ENCODE peak calls at places on chromosomes 4 and X, in ten cellular contexts. R, A, S, Z, H, D, X, B, K and O are unnamed samples.
A peak's percentile ranks its signal among the peaks of the same experiment; 100 is the strongest.

GRCh38 chr4:105147226-105148151 is 813 bp downstream of the TET2 start:
- DNase-seq in R (no peak), A (no peak), S (peak; percentile 69), Z (peak; percentile 54), H (peak; percentile 30), D (peak; percentile 27), X (peak; percentile 61), B (peak; percentile 47), K (peak; percentile 24), O (no peak)

GRCh38 chrX:105136786-105137185 is 83.7 kb downstream of the TEX13A start:
- DNase-seq in R (no peak), A (no peak), S (no peak), Z (no peak), H (no peak), D (no peak), X (no peak), B (no peak), K (no peak), O (no peak)

GRCh38 chr4:176789955-176790354 is 2.8 kb downstream of the VEGFC start:
- DNase-seq in R (no peak), A (no peak), S (peak; percentile 89), Z (peak; percentile 21), H (no peak), D (peak; percentile 13), X (peak; percentile 13), B (no peak), K (peak; percentile 70), O (no peak)

GRCh38 chr4:100985576-100985975 is 361.8 kb downstream of the PPP3CA start:
- DNase-seq in R (no peak), A (no peak), S (no peak), Z (no peak), H (no peak), D (no peak), X (no peak), B (no peak), K (no peak), O (no peak)

GRCh38 chrX:132623307-132623706 is 134.5 kb upstream of the MBNL3 start:
- DNase-seq in R (no peak), A (no peak), S (no peak), Z (no peak), H (no peak), D (no peak), X (no peak), B (no peak), K (no peak), O (no peak)

GRCh38 chr4:107034982-107035710 is 967 bp downstream of the DKK2 start:
- DNase-seq in R (peak; percentile 68), A (peak; percentile 26), S (peak; percentile 36), Z (peak; percentile 44), H (peak; percentile 21), D (no peak), X (no peak), B (peak; percentile 44), K (no peak), O (no peak)

GRCh38 chr4:108030332-108030731 is 40.6 kb downstream of the HADH start:
- DNase-seq in R (no peak), A (no peak), S (peak; percentile 73), Z (peak; percentile 60), H (no peak), D (peak; percentile 25), X (peak; percentile 40), B (no peak), K (peak; percentile 41), O (no peak)

GRCh38 chrX:138756234-138756633 is 44.7 kb upstream of the FGF13 start:
- DNase-seq in R (no peak), A (peak; percentile 51), S (peak; percentile 62), Z (no peak), H (peak; percentile 23), D (peak; percentile 15), X (peak; percentile 8), B (peak; percentile 37), K (peak; percentile 11), O (no peak)

GRCh38 chr4:6079965-6080364 is 61.7 kb upstream of the C4orf50 start:
- DNase-seq in R (no peak), A (no peak), S (no peak), Z (no peak), H (no peak), D (no peak), X (no peak), B (no peak), K (no peak), O (no peak)

GRCh38 chr4:78601013-78601412 is 49.4 kb downstream of the ANXA3 start:
- DNase-seq in R (no peak), A (no peak), S (no peak), Z (no peak), H (no peak), D (peak; percentile 20), X (peak; percentile 73), B (no peak), K (no peak), O (no peak)

GRCh38 chrX:103488332-103488731 is 31.0 kb downstream of the RAB40A start:
- DNase-seq in R (no peak), A (no peak), S (peak; percentile 38), Z (no peak), H (no peak), D (no peak), X (peak; percentile 5), B (no peak), K (peak; percentile 15), O (no peak)

GRCh38 chrX:46404774-46405173 is 140.4 kb downstream of the ZNF674 start:
- DNase-seq in R (no peak), A (no peak), S (no peak), Z (no peak), H (no peak), D (no peak), X (no peak), B (no peak), K (no peak), O (no peak)

GRCh38 chr4:52744588-52744987 is 6.6 kb downstream of the ERVMER34-1 start:
- DNase-seq in R (no peak), A (no peak), S (no peak), Z (no peak), H (no peak), D (no peak), X (no peak), B (no peak), K (no peak), O (no peak)

GRCh38 chr4:85707591-85707990 is 232.6 kb downstream of the ARHGAP24 start:
- DNase-seq in R (no peak), A (no peak), S (no peak), Z (no peak), H (no peak), D (no peak), X (no peak), B (no peak), K (no peak), O (no peak)

GRCh38 chrX:107747596-107748161 is 27.9 kb downstream of the TSC22D3 start:
- DNase-seq in R (no peak), A (no peak), S (peak; percentile 52), Z (no peak), H (peak; percentile 31), D (peak; percentile 37), X (no peak), B (peak; percentile 49), K (no peak), O (no peak)

GRCh38 chr4:8069102-8069752 is 89.4 kb downstream of the ABLIM2 start:
- DNase-seq in R (no peak), A (no peak), S (no peak), Z (no peak), H (no peak), D (no peak), X (no peak), B (peak; percentile 45), K (no peak), O (no peak)

GRCh38 chr4:17941731-17942130 is 79.8 kb downstream of the LCORL start:
- DNase-seq in R (no peak), A (no peak), S (no peak), Z (no peak), H (no peak), D (no peak), X (no peak), B (no peak), K (no peak), O (no peak)

GRCh38 chr4:2009651-2010233 is 968 bp upstream of the NELFA start:
- DNase-seq in R (peak; percentile 78), A (peak; percentile 67), S (peak; percentile 53), Z (peak; percentile 76), H (peak; percentile 47), D (peak; percentile 45), X (peak; percentile 30), B (peak; percentile 79), K (peak; percentile 73), O (peak; percentile 36)

GRCh38 chr4:1983846-1984405 is 24.8 kb downstream of the NELFA start:
- DNase-seq in R (no peak), A (no peak), S (no peak), Z (no peak), H (no peak), D (peak; percentile 52), X (no peak), B (no peak), K (no peak), O (no peak)

DNA sequence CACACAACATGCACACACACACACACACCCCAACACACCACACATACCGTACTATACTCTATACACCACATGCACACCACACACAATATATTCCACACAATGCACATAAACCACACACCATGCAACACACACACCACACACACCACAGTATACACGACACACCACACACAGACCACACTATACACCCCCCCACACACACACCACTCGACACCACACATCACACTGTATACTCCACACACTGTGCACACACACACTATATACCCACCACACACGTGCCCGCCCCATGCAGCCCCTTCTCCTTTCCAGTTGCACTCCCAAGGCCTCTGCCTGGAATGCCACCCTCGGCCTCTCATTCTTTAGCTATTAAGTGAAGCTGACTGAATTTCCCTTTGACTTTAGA is 148.2 kb upstream of the NOCT start:
- DNase-seq in R (no peak), A (no peak), S (no peak), Z (no peak), H (no peak), D (no peak), X (no peak), B (no peak), K (no peak), O (no peak)
- H3K27ac ChIP-seq in R (no peak overlapping the region), A (no peak overlapping the region), S (no peak overlapping the region), Z (no peak overlapping the region), H (no peak overlapping the region), D (no peak overlapping the region), X (no peak overlapping the region), B (no peak overlapping the region), K (no peak overlapping the region), O (no peak overlapping the region)

GRCh38 chrX:41863343-41864203 is 59.8 kb downstream of the CASK start:
- DNase-seq in R (no peak), A (no peak), S (no peak), Z (no peak), H (no peak), D (no peak), X (no peak), B (no peak), K (no peak), O (no peak)
- TF ChIP-seq CTCF in R (no peak), A (peak; percentile 6), S (no peak), Z (no peak), H (no peak), D (no peak), X (peak; percentile 36), B (no peak), K (no peak), O (peak; percentile 16)

GRCh38 chr4:114361249-114361648 is 237.4 kb upstream of the UGT8 start:
- DNase-seq in R (no peak), A (no peak), S (no peak), Z (no peak), H (no peak), D (no peak), X (no peak), B (no peak), K (no peak), O (no peak)
- H3K4me3 ChIP-seq in R (no peak overlapping the region), A (no peak overlapping the region), S (no peak overlapping the region), Z (no peak overlapping the region), H (no peak overlapping the region), D (no peak overlapping the region), X (no peak overlapping the region), B (no peak overlapping the region), K (no peak overlapping the region), O (no peak overlapping the region)

GRCh38 chrX:15114865-15115566 is 154.9 kb downstream of the ASB9 start:
- DNase-seq in R (no peak), A (no peak), S (no peak), Z (no peak), H (no peak), D (no peak), X (no peak), B (no peak), K (no peak), O (no peak)
- H3K27ac ChIP-seq in R (no peak overlapping the region), A (no peak overlapping the region), S (no peak overlapping the region), Z (no peak overlapping the region), H (no peak overlapping the region), D (no peak overlapping the region), X (no peak overlapping the region), B (no peak overlapping the region), K (no peak overlapping the region), O (no peak overlapping the region)